ENCODE peak calls at places on chromosomes 11 and 22, in four cellular contexts. One of them, this sample, is unnamed.

GRCh38 chr22:33108037-33108436 is 49.9 kb upstream of the SYN3 start:
- DNase-seq in AG04450: no peak
- DNase-seq in neural crest cell: no peak
- DNase-seq in endothelial cell: no peak
- DNase-seq in this sample: no peak

GRCh38 chr22:45960477-45961386 is 16.2 kb downstream of the WNT7B start:
- DNase-seq in endothelial cell: no peak
- DNase-seq in AG04450: no peak
- DNase-seq in neural crest cell: no peak
- DNase-seq in this sample: no peak

GRCh38 chr11:33897761-33898403 is 6.0 kb upstream of the LMO2 start:
- DNase-seq in AG04450: no peak
- DNase-seq in neural crest cell: no peak
- DNase-seq in endothelial cell: no peak
- DNase-seq in this sample: no peak

GRCh38 chr11:297666-298405 is 1.5 kb downstream of the IFITM5 start:
- DNase-seq in AG04450: no peak
- DNase-seq in neural crest cell: no peak
- DNase-seq in endothelial cell: no peak
- DNase-seq in this sample: no peak

GRCh38 chr11:69504127-69504526 is 22.7 kb downstream of the LINC01488 start:
- DNase-seq in AG04450: no peak
- DNase-seq in neural crest cell: no peak
- DNase-seq in endothelial cell: no peak
- DNase-seq in this sample: no peak

GRCh38 chr22:46794491-46794890 is 32.0 kb downstream of the TBC1D22A start:
- DNase-seq in endothelial cell: no peak
- DNase-seq in AG04450: no peak
- DNase-seq in neural crest cell: no peak
- DNase-seq in this sample: no peak

GRCh38 chr11:130638048-130638447 is 189.6 kb downstream of the ADAMTS15 start:
- DNase-seq in AG04450: no peak
- DNase-seq in endothelial cell: no peak
- DNase-seq in neural crest cell: no peak
- DNase-seq in this sample: no peak

GRCh38 chr11:699116-699508 is 3.5 kb downstream of the TMEM80 start:
- DNase-seq in neural crest cell: no peak
- DNase-seq in endothelial cell: no peak
- DNase-seq in AG04450: no peak
- DNase-seq in this sample: no peak

GRCh38 chr22:19729507-19729906 is 6.2 kb downstream of the GP1BB start:
- DNase-seq in AG04450: no peak
- DNase-seq in neural crest cell: no peak
- DNase-seq in endothelial cell: no peak
- DNase-seq in this sample: no peak

GRCh38 chr11:62383822-62384221 is 35.0 kb upstream of the SCGB1A1 start:
- DNase-seq in neural crest cell: no peak
- DNase-seq in AG04450: no peak
- DNase-seq in endothelial cell: no peak
- DNase-seq in this sample: no peak

GRCh38 chr22:29734853-29735252 is 15.1 kb downstream of the CABP7 start:
- DNase-seq in endothelial cell: no peak
- DNase-seq in neural crest cell: no peak
- DNase-seq in AG04450: no peak
- DNase-seq in this sample: no peak

GRCh38 chr11:9762531-9762930 is 98.7 kb downstream of the SWAP70 start:
- DNase-seq in AG04450: no peak
- DNase-seq in endothelial cell: no peak
- DNase-seq in neural crest cell: no peak
- DNase-seq in this sample: no peak

GRCh38 chr11:64935634-64936081 is at the start of gene GPHA2:
- DNase-seq in AG04450: no peak
- DNase-seq in endothelial cell: peak
- DNase-seq in neural crest cell: no peak
- DNase-seq in this sample: no peak

GRCh38 chr22:19213001-19213400 is 34.5 kb upstream of the SLC25A1 start:
- DNase-seq in AG04450: no peak
- DNase-seq in neural crest cell: no peak
- DNase-seq in endothelial cell: no peak
- DNase-seq in this sample: no peak

GRCh38 chr11:20647976-20648565 is 21.3 kb upstream of the NELL1 start:
- DNase-seq in neural crest cell: peak
- DNase-seq in endothelial cell: peak
- DNase-seq in AG04450: peak
- DNase-seq in this sample: peak

GRCh38 chr11:134975866-134976265 is 563.8 kb upstream of the B3GAT1 start:
- DNase-seq in neural crest cell: no peak
- DNase-seq in endothelial cell: no peak
- DNase-seq in AG04450: no peak
- DNase-seq in this sample: no peak

GRCh38 chr11:128232588-128232987 is 354.8 kb downstream of the ETS1 start:
- DNase-seq in neural crest cell: no peak
- DNase-seq in AG04450: no peak
- DNase-seq in endothelial cell: no peak
- DNase-seq in this sample: no peak

GRCh38 chr11:128231845-128232410 is 355.4 kb downstream of the ETS1 start:
- DNase-seq in endothelial cell: no peak
- DNase-seq in neural crest cell: no peak
- DNase-seq in AG04450: no peak
- DNase-seq in this sample: no peak

GRCh38 chr11:128226106-128226716 is 361.1 kb downstream of the ETS1 start:
- DNase-seq in neural crest cell: no peak
- DNase-seq in endothelial cell: no peak
- DNase-seq in AG04450: no peak
- DNase-seq in this sample: no peak

GRCh38 chr11:128222245-128222959 is 365.0 kb downstream of the ETS1 start:
- DNase-seq in AG04450: no peak
- DNase-seq in endothelial cell: no peak
- DNase-seq in neural crest cell: no peak
- DNase-seq in this sample: no peak

GRCh38 chr11:128227466-128227865 is 359.9 kb downstream of the ETS1 start:
- DNase-seq in neural crest cell: no peak
- DNase-seq in endothelial cell: no peak
- DNase-seq in AG04450: no peak
- DNase-seq in this sample: no peak
- TF ChIP-seq CTCF in neural crest cell: no peak
- TF ChIP-seq CTCF in endothelial cell: no peak
- TF ChIP-seq CTCF in AG04450: no peak
- TF ChIP-seq CTCF in this sample: no peak

GRCh38 chr11:29272019-29272654 is 744.7 kb downstream of the KCNA4 start:
- DNase-seq in endothelial cell: no peak
- DNase-seq in neural crest cell: no peak
- DNase-seq in AG04450: no peak
- DNase-seq in this sample: no peak
- TF ChIP-seq CTCF in endothelial cell: no peak
- TF ChIP-seq CTCF in neural crest cell: peak
- TF ChIP-seq CTCF in AG04450: peak
- TF ChIP-seq CTCF in this sample: peak

GRCh38 chr11:31871310-31872073 is 60.4 kb upstream of the PAX6 start:
- DNase-seq in neural crest cell: no peak
- DNase-seq in endothelial cell: no peak
- DNase-seq in AG04450: no peak
- DNase-seq in this sample: no peak
- TF ChIP-seq CTCF in neural crest cell: peak
- TF ChIP-seq CTCF in endothelial cell: no peak
- TF ChIP-seq CTCF in AG04450: no peak
- TF ChIP-seq CTCF in this sample: no peak

GRCh38 chr11:104256525-104256924 is 92.6 kb upstream of the PDGFD start:
- DNase-seq in endothelial cell: no peak
- DNase-seq in neural crest cell: no peak
- DNase-seq in AG04450: no peak
- DNase-seq in this sample: no peak

GRCh38 chr11:104259121-104259610 is 95.2 kb upstream of the PDGFD start:
- DNase-seq in endothelial cell: no peak
- DNase-seq in neural crest cell: no peak
- DNase-seq in AG04450: no peak
- DNase-seq in this sample: no peak

DNA sequence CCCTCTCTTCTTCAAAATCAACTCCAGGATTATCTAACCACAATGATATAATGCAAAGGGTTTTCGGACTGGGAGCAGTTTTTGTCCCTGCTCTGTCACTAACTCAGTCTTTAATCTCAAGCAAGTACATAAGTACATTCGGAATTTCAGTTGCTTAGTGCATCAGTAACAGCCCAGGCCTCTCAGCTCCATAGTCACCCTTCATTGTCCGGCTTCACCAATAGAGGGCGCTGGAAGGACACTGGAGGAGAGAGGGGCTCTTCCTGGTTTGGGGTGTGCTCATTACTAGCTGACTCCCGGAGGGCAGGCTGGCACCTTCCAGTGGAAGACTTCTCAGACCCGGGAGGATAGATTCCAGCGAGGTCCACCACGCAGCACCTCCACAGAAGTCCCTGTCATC is 90.4 kb upstream of the PDGFD start:
- DNase-seq in neural crest cell: peak
- DNase-seq in AG04450: no peak
- DNase-seq in endothelial cell: peak
- DNase-seq in this sample: peak
- TF ChIP-seq CTCF in neural crest cell: peak
- TF ChIP-seq CTCF in AG04450: peak
- TF ChIP-seq CTCF in endothelial cell: peak
- TF ChIP-seq CTCF in this sample: peak